ENCODE peak calls at places on chromosome 22, in five cellular contexts. V is naive B cell, Z is NCI-H1694 treated with DMSO at 0.1 percent for 48 hours, R is Daoy, I is AG08396. P is an unnamed sample.

GRCh38 chr22:37545703-37546435 is 14.4 kb upstream of the CDC42EP1 start:
- DNase-seq in V (no peak), Z (no peak), I (peak), R (peak), P (no peak)

GRCh38 chr22:19932367-19933206 is 9.0 kb upstream of the COMT start:
- DNase-seq in I (peak), Z (peak), R (no peak), V (no peak), P (no peak)

GRCh38 chr22:42933783-42934144 is 76.7 kb upstream of the ARFGAP3 start:
- DNase-seq in V (no peak), Z (no peak), R (peak), I (peak), P (no peak)

GRCh38 chr22:28075260-28075981 is 156.4 kb upstream of the PITPNB start:
- DNase-seq in Z (no peak), V (no peak), R (peak), I (peak), P (no peak)

GRCh38 chr22:49965291-49966040 is 4.9 kb downstream of the PIM3 start:
- DNase-seq in V (no peak), R (peak), I (no peak), Z (no peak), P (no peak)

GRCh38 chr22:19843107-19843856 is 11.4 kb downstream of the GNB1L start:
- DNase-seq in V (no peak), Z (no peak), I (no peak), R (no peak), P (peak)

GRCh38 chr22:45632791-45633515 is 38.7 kb upstream of the ATXN10 start:
- DNase-seq in I (no peak), R (peak), Z (no peak), V (no peak), P (no peak)

GRCh38 chr22:46280063-46280817 is 12.4 kb downstream of the TTC38 start:
- DNase-seq in Z (no peak), R (no peak), I (no peak), V (no peak), P (no peak)

GRCh38 chr22:17777005-17777716 is 2.9 kb upstream of the BID start:
- DNase-seq in V (peak), I (no peak), Z (no peak), R (peak), P (no peak)

GRCh38 chr22:43824724-43825485 is 12.8 kb upstream of the EFCAB6 start:
- DNase-seq in I (no peak), V (no peak), Z (no peak), R (no peak), P (no peak)

GRCh38 chr22:24305260-24305692 is 34.6 kb downstream of the SPECC1L start:
- DNase-seq in I (no peak), V (no peak), R (no peak), Z (no peak), P (no peak)

GRCh38 chr22:30753701-30754100 is 59.0 kb downstream of the OSBP2 start:
- DNase-seq in R (no peak), Z (no peak), I (no peak), V (no peak), P (no peak)

GRCh38 chr22:19814428-19814827 is 40.2 kb downstream of the GNB1L start:
- DNase-seq in I (no peak), Z (no peak), V (no peak), R (no peak), P (no peak)

GRCh38 chr22:46754110-46754799 is 8.2 kb upstream of the TBC1D22A start:
- DNase-seq in Z (no peak), I (peak), V (no peak), R (peak), P (no peak)

GRCh38 chr22:22755778-22756100 is 111.3 kb downstream of the GGTLC2 start:
- DNase-seq in V (no peak), R (no peak), Z (no peak), I (no peak), P (no peak)

GRCh38 chr22:24134090-24134846 is 47.0 kb upstream of the SUSD2 start:
- DNase-seq in Z (no peak), I (no peak), V (peak), R (no peak), P (no peak)

GRCh38 chr22:50285568-50286229 is 15.5 kb upstream of the MAPK11 start:
- DNase-seq in I (no peak), R (no peak), Z (no peak), V (no peak), P (no peak)

GRCh38 chr22:45317551-45318167 is 7.9 kb downstream of the FAM118A start:
- DNase-seq in R (peak), Z (no peak), I (peak), V (no peak), P (peak)

GRCh38 chr22:24426436-24426835 is 963 bp upstream of the ADORA2A start:
- DNase-seq in V (no peak), Z (no peak), I (no peak), R (no peak), P (no peak)

GRCh38 chr22:36343720-36344105 is 44.1 kb downstream of the MYH9 start:
- DNase-seq in V (no peak), I (no peak), Z (no peak), R (no peak), P (no peak)

GRCh38 chr22:49678137-49678841 is 149.4 kb downstream of the BRD1 start:
- DNase-seq in Z (no peak), V (no peak), R (no peak), I (no peak), P (no peak)

GRCh38 chr22:28978158-28978557 is 83.5 kb downstream of the C22orf31 start:
- DNase-seq in I (peak), V (no peak), R (peak), Z (no peak), P (no peak)

GRCh38 chr22:48832592-48832991 is 995.1 kb downstream of the BRD1 start:
- DNase-seq in R (peak), I (no peak), Z (no peak), V (no peak), P (no peak)

GRCh38 chr22:26590525-26590858 is 560 bp upstream of the TPST2 start:
- DNase-seq in V (no peak), I (peak), Z (no peak), R (no peak), P (no peak)

GRCh38 chr22:41524283-41524682 is 20.0 kb downstream of the POLR3H start:
- DNase-seq in R (no peak), Z (no peak), V (no peak), I (peak), P (no peak)

GRCh38 chr22:37316875-37317371 is 34.6 kb downstream of the CYTH4 start:
- DNase-seq in R (peak), I (peak), V (peak), Z (peak), P (no peak)

GRCh38 chr22:23786261-23786710 is 480 bp upstream of the SMARCB1 start:
- DNase-seq in R (no peak), I (no peak), Z (no peak), V (no peak), P (no peak)

GRCh38 chr22:44728761-44729261 is 23.6 kb upstream of the ARHGAP8 start:
- DNase-seq in I (no peak), V (no peak), Z (no peak), R (no peak), P (no peak)

GRCh38 chr22:38246692-38247091 is 26.1 kb downstream of the TMEM184B start:
- DNase-seq in Z (no peak), I (no peak), R (no peak), V (no peak), P (no peak)

GRCh38 chr22:45424241-45424731 is 10.8 kb downstream of the RIBC2 start:
- DNase-seq in V (no peak), I (no peak), Z (no peak), R (no peak), P (no peak)

GRCh38 chr22:28398355-28398754 is 281.3 kb downstream of the TTC28 start:
- DNase-seq in I (no peak), R (no peak), Z (no peak), V (no peak), P (no peak)

GRCh38 chr22:23800297-23801237 is 13.8 kb downstream of the SMARCB1 start:
- DNase-seq in R (no peak), Z (no peak), V (peak), I (no peak), P (no peak)

GRCh38 chr22:32661737-32662586 is 139.5 kb upstream of the TIMP3 start:
- DNase-seq in I (no peak), R (no peak), Z (no peak), V (no peak), P (no peak)

GRCh38 chr22:49331223-49331815 is 496.4 kb downstream of the BRD1 start:
- DNase-seq in R (no peak), Z (no peak), V (no peak), I (no peak), P (no peak)

GRCh38 chr22:20536590-20537324 is 29.3 kb downstream of the MED15 start:
- DNase-seq in R (no peak), V (no peak), Z (no peak), I (no peak), P (peak)

GRCh38 chr22:46084943-46085830 is 65.1 kb upstream of the PPARA start:
- DNase-seq in R (peak), Z (no peak), I (peak), V (no peak), P (no peak)

GRCh38 chr22:20463324-20464095 is 25.9 kb upstream of the SCARF2 start:
- DNase-seq in Z (peak), I (no peak), V (peak), R (no peak), P (peak)

GRCh38 chr22:38012604-38013072 is 28.3 kb upstream of the SOX10 start:
- DNase-seq in Z (no peak), R (no peak), V (no peak), I (no peak), P (no peak)

GRCh38 chr22:33512961-33513360 is 407.3 kb downstream of the LARGE1 start:
- DNase-seq in R (no peak), V (no peak), Z (no peak), I (no peak), P (no peak)

P was measured in NCI-H524 treated with DMSO at 0.1 percent for 48 hours.